ENCODE peak calls at places on chromosomes 2 and 18, in eight cellular contexts. Y, P, I, X, G, V, J and K are unnamed samples.

GRCh38 chr2:44807344-44808025 is 134.0 kb upstream of the SIX3 start:
- DNase-seq in X (no peak), J (no peak), P (no peak), G (no peak), V (no peak), Y (no peak), I (no peak), K (no peak)

GRCh38 chr2:241773511-241774418 is 2.9 kb upstream of the GAL3ST2 start:
- DNase-seq in X (no peak), G (no peak), Y (no peak), V (no peak), I (no peak), P (peak; percentile 76), J (no peak), K (peak; percentile 44)

GRCh38 chr18:26460449-26461091 is 87.8 kb downstream of the KCTD1 start:
- DNase-seq in P (no peak), J (no peak), G (no peak), V (no peak), X (no peak), I (peak; percentile 44), Y (peak; percentile 46), K (no peak)

GRCh38 chr2:191933307-191934105 is 86.6 kb upstream of the CAVIN2 start:
- DNase-seq in V (no peak), X (no peak), I (no peak), Y (no peak), J (no peak), P (peak; percentile 55), G (no peak), K (no peak)

GRCh38 chr2:142052220-142052863 is 78.5 kb downstream of the LRP1B start:
- DNase-seq in I (no peak), X (no peak), G (no peak), P (no peak), Y (no peak), J (no peak), V (no peak), K (no peak)

GRCh38 chr2:55957142-55957541 is 33.6 kb upstream of the EFEMP1 start:
- DNase-seq in J (peak; percentile 9), P (no peak), G (no peak), Y (no peak), V (no peak), X (no peak), I (no peak), K (no peak)

GRCh38 chr2:240234503-240234951 is 94.1 kb upstream of the OTOS start:
- DNase-seq in V (peak; percentile 59), I (no peak), Y (peak; percentile 9), J (no peak), X (peak; percentile 53), G (no peak), P (peak; percentile 53), K (no peak)

GRCh38 chr18:73164430-73164829 is 296.6 kb upstream of the NETO1 start:
- DNase-seq in I (no peak), G (no peak), J (no peak), V (no peak), Y (no peak), P (no peak), X (no peak), K (no peak)

GRCh38 chr2:108536133-108536780 is 2.0 kb downstream of the LIMS1 start:
- DNase-seq in V (no peak), J (peak; percentile 26), I (no peak), P (no peak), G (no peak), X (no peak), Y (no peak), K (peak; percentile 77)

GRCh38 chr2:81981616-81982015 is 1677.1 kb upstream of the LRRTM1 start:
- DNase-seq in I (no peak), P (no peak), Y (no peak), X (no peak), V (no peak), G (no peak), J (no peak), K (no peak)

GRCh38 chr18:7370812-7371211 is 139.9 kb downstream of the LRRC30 start:
- DNase-seq in X (peak; percentile 85), Y (peak; percentile 43), P (peak; percentile 80), G (no peak), J (no peak), I (no peak), V (peak; percentile 85), K (no peak)

GRCh38 chr2:46812381-46813024 is 103.1 kb downstream of the MCFD2 start:
- DNase-seq in P (peak; percentile 89), G (peak; percentile 58), Y (peak; percentile 73), V (peak; percentile 94), X (peak; percentile 86), J (peak; percentile 99), I (no peak), K (peak; percentile 58)

GRCh38 chr2:212237350-212238095 is 301.1 kb downstream of the ERBB4 start:
- DNase-seq in Y (peak; percentile 72), V (no peak), X (no peak), I (peak; percentile 53), J (no peak), P (no peak), G (no peak), K (no peak)

GRCh38 chr2:101617786-101618185 is 79.7 kb upstream of the MAP4K4 start:
- DNase-seq in I (no peak), X (no peak), V (no peak), G (no peak), J (no peak), P (no peak), Y (no peak), K (no peak)

GRCh38 chr2:169702979-169703378 is 8.7 kb downstream of the PHOSPHO2 start:
- DNase-seq in P (no peak), G (no peak), I (no peak), V (no peak), X (no peak), Y (no peak), J (no peak), K (no peak)

GRCh38 chr2:101306410-101306809 is 2.1 kb downstream of the RNF149 start:
- DNase-seq in Y (no peak), G (no peak), V (no peak), I (no peak), J (no peak), X (no peak), P (no peak), K (no peak)

GRCh38 chr18:49486617-49486958 is 446 bp downstream of the C18orf32 start:
- DNase-seq in V (no peak), X (no peak), I (no peak), Y (no peak), G (no peak), J (peak; percentile 34), P (no peak), K (no peak)

GRCh38 chr2:58769494-58770239 is 528.5 kb upstream of the FANCL start:
- DNase-seq in X (no peak), Y (no peak), P (no peak), G (no peak), J (no peak), I (no peak), V (no peak), K (no peak)

GRCh38 chr2:217184242-217184641 is 324.4 kb upstream of the TNP1 start:
- DNase-seq in V (no peak), J (no peak), Y (no peak), X (no peak), I (no peak), P (no peak), G (no peak), K (no peak)

GRCh38 chr2:136101042-136101441 is 16.9 kb downstream of the CXCR4 start:
- DNase-seq in J (no peak), G (no peak), P (no peak), X (no peak), Y (no peak), I (no peak), V (no peak), K (no peak)

GRCh38 chr2:26148501-26148900 is 24.4 kb upstream of the GAREM2 start:
- DNase-seq in X (no peak), G (no peak), V (no peak), I (peak; percentile 21), J (no peak), Y (no peak), P (no peak), K (no peak)

GRCh38 chr2:120550893-120551446 is 184.7 kb upstream of the GLI2 start:
- DNase-seq in P (no peak), I (no peak), Y (no peak), V (no peak), J (no peak), G (no peak), X (peak; percentile 68), K (no peak)

GRCh38 chr18:30903566-30903965 is 139.0 kb downstream of the DSC3 start:
- DNase-seq in P (no peak), Y (no peak), J (peak; percentile 2), G (no peak), I (no peak), V (no peak), X (no peak), K (no peak)

DNA sequence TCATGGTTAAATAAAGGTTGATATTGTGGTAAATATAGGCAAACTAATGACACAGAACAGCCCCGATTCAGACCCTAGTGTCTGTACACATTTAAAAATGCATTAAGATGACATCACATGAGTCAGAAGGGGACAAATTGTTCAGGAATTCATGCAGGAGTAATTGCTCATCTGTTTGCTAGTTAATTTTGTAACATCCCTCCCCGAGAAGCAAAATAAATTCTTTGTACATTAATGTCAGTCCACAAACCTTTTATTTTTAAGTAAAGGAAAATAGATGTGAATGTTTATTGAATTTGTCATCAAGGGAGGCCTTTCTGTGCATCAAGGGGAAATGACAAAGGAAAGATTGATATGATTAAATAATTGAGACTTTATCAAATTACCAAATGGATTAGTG is 69.9 kb downstream of the SH3BP4 start:
- DNase-seq in V (no peak), Y (no peak), X (no peak), J (peak; percentile 74), I (no peak), G (no peak), P (no peak), K (no peak)
- H3K4me1 ChIP-seq in V (peaks cover 9% of the 10 kb centered on the region), Y (peaks cover under 1% of the 10 kb centered on the region), X (peaks cover 9% of the 10 kb centered on the region), J (peaks cover 44% of the 10 kb centered on the region), I (peaks cover 33% of the 10 kb centered on the region), G (no peaks in the 10 kb centered on the region), P (no peaks in the 10 kb centered on the region), K (peaks cover 66% of the 10 kb centered on the region)

GRCh38 chr2:37890893-37891495 is 34.1 kb upstream of the RMDN2 start:
- DNase-seq in P (peak; percentile 86), G (peak; percentile 35), J (peak; percentile 66), Y (peak; percentile 74), I (peak; percentile 86), X (peak; percentile 87), V (peak; percentile 83), K (peak; percentile 79)
- H3K4me1 ChIP-seq in P (no peaks in the 10 kb centered on the region), G (peaks cover 8% of the 10 kb centered on the region), J (no peaks in the 10 kb centered on the region), Y (peaks cover 50% of the 10 kb centered on the region), I (peaks cover 6% of the 10 kb centered on the region), X (peaks cover 16% of the 10 kb centered on the region), V (no peaks in the 10 kb centered on the region), K (peaks cover 37% of the 10 kb centered on the region)

DNA sequence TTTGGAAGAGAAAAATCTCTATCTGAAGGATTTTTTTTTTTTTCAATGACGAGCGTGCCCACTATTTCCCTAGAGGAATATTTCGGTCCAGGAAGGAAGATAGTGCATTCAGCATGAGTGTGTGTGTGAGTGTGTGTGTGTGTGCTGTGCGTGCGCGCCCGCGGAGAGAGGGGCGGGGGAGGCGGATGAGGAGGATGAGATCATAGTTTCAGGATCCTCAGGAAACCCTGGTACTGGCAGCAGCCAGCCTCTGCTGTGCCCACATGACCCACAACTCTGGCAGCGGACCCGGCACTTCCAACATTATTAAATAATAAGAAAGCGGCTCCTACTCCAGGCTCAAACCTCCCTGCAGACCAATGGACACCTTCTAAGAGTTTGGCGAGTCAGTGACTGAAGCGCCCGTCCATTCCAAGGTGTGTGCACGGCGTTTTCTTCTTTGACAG is 217.0 kb upstream of the DTNA start:
- DNase-seq in X (peak; percentile 92), I (peak; percentile 61), Y (peak; percentile 74), P (peak; percentile 91), J (peak; percentile 75), G (peak; percentile 33), V (peak; percentile 87), K (peak; percentile 33)
- H3K4me1 ChIP-seq in X (no peaks in the 10 kb centered on the region), I (no peaks in the 10 kb centered on the region), Y (no peaks in the 10 kb centered on the region), P (peaks cover 2% of the 10 kb centered on the region), J (no peaks in the 10 kb centered on the region), G (no peaks in the 10 kb centered on the region), V (no peaks in the 10 kb centered on the region), K (peaks cover 5% of the 10 kb centered on the region)

GRCh38 chr2:84830758-84831500 is 50.0 kb downstream of the TRABD2A start:
- DNase-seq in Y (no peak), P (no peak), X (no peak), V (no peak), J (no peak), I (no peak), G (no peak), K (no peak)
- H3K4me1 ChIP-seq in Y (peaks cover 24% of the 10 kb centered on the region), P (no peaks in the 10 kb centered on the region), X (no peaks in the 10 kb centered on the region), V (no peaks in the 10 kb centered on the region), J (no peaks in the 10 kb centered on the region), I (no peaks in the 10 kb centered on the region), G (no peaks in the 10 kb centered on the region), K (peaks cover 24% of the 10 kb centered on the region)